ENCODE peak calls at places on chromosomes 6 and 20, in six cellular contexts. E is choroid plexus epithelial cell; I is psoas muscle; Z is KBM-7; Q is hypothalamus; F is central memory CD4-positive, alpha-beta T cell. H is an unnamed sample.

GRCh38 chr6:144528605-144529425 is 243.7 kb downstream of the UTRN start:
- DNase-seq in E (peak; percentile 50), I (no peak), Z (peak; percentile 14), Q (no peak), F (no peak), H (no peak)

GRCh38 chr6:111743859-111744692 is 129.2 kb downstream of the FYN start:
- DNase-seq in E (peak; percentile 86), I (peak; percentile 34), Z (no peak), Q (no peak), F (no peak), H (peak; percentile 17)

GRCh38 chr20:4406627-4407026 is 315.1 kb upstream of the PRND start:
- DNase-seq in E (peak; percentile 39), I (no peak), Z (no peak), Q (no peak), F (no peak), H (no peak)

GRCh38 chr20:47304287-47304686 is 52.2 kb downstream of the ZMYND8 start:
- DNase-seq in E (peak; percentile 53), I (no peak), Z (no peak), Q (no peak), F (no peak), H (no peak)

GRCh38 chr20:60214901-60215522 is 256.8 kb downstream of the CDH26 start:
- DNase-seq in E (no peak), I (no peak), Z (no peak), Q (no peak), F (no peak), H (no peak)

GRCh38 chr6:151001387-151002063 is 136.0 kb downstream of the MTHFD1L start:
- DNase-seq in E (no peak), I (no peak), Z (no peak), Q (no peak), F (no peak), H (no peak)

GRCh38 chr6:125014157-125014957 is 52.1 kb downstream of the RNF217 start:
- DNase-seq in E (peak; percentile 87), I (no peak), Z (peak; percentile 11), Q (no peak), F (no peak), H (no peak)

GRCh38 chr20:52914870-52915269 is 57.3 kb upstream of the TSHZ2 start:
- DNase-seq in E (no peak), I (no peak), Z (no peak), Q (no peak), F (no peak), H (no peak)

GRCh38 chr20:48832423-48832735 is 4.6 kb upstream of the PREX1 start:
- DNase-seq in E (no peak), I (no peak), Z (peak; percentile 54), Q (no peak), F (no peak), H (no peak)

GRCh38 chr6:169668203-169668847 is 33.5 kb downstream of the WDR27 start:
- DNase-seq in E (no peak), I (no peak), Z (no peak), Q (no peak), F (no peak), H (no peak)

GRCh38 chr6:130670142-130670541 is 157.1 kb upstream of the SMLR1 start:
- DNase-seq in E (no peak), I (no peak), Z (no peak), Q (no peak), F (no peak), H (no peak)

GRCh38 chr6:37783831-37784584 is 35.5 kb upstream of the ZFAND3 start:
- DNase-seq in E (peak; percentile 50), I (peak; percentile 37), Z (no peak), Q (peak; percentile 37), F (no peak), H (no peak)

GRCh38 chr20:44704551-44704971 is 10.6 kb upstream of the CCN5 start:
- DNase-seq in E (peak; percentile 70), I (peak; percentile 49), Z (no peak), Q (no peak), F (no peak), H (no peak)

GRCh38 chr6:38155144-38155543 is 335.6 kb downstream of the ZFAND3 start:
- DNase-seq in E (peak; percentile 94), I (no peak), Z (no peak), Q (no peak), F (no peak), H (no peak)

GRCh38 chr6:52362443-52363221 is 681 bp downstream of the PAQR8 start:
- DNase-seq in E (no peak), I (peak; percentile 17), Z (peak; percentile 32), Q (no peak), F (peak; percentile 49), H (no peak)

GRCh38 chr20:20894280-20894679 is 181.8 kb upstream of the RALGAPA2 start:
- DNase-seq in E (no peak), I (no peak), Z (no peak), Q (no peak), F (no peak), H (no peak)

GRCh38 chr6:167235005-167235404 is 56.1 kb upstream of the UNC93A start:
- DNase-seq in E (no peak), I (no peak), Z (no peak), Q (no peak), F (no peak), H (peak; percentile 40)

GRCh38 chr6:149963212-149963461 is 606 bp upstream of the ULBP1 start:
- DNase-seq in E (peak; percentile 28), I (no peak), Z (no peak), Q (no peak), F (peak; percentile 36), H (peak; percentile 67)

GRCh38 chr6:3874069-3874468 is 24.9 kb downstream of the FAM50B start:
- DNase-seq in E (no peak), I (no peak), Z (no peak), Q (no peak), F (no peak), H (no peak)

GRCh38 chr6:98769546-98769945 is 64.8 kb upstream of the POU3F2 start:
- DNase-seq in E (peak; percentile 12), I (no peak), Z (peak; percentile 3), Q (no peak), F (no peak), H (no peak)

GRCh38 chr20:50628326-50628725 is 63.0 kb downstream of the RIPOR3 start:
- DNase-seq in E (no peak), I (no peak), Z (no peak), Q (no peak), F (no peak), H (no peak)

GRCh38 chr20:46088409-46089075 is 1.2 kb downstream of the NCOA5 start:
- DNase-seq in E (peak; percentile 36), I (no peak), Z (no peak), Q (no peak), F (no peak), H (no peak)

GRCh38 chr20:63750807-63751470 is 11.4 kb downstream of the SLC2A4RG start:
- DNase-seq in E (no peak), I (no peak), Z (peak; percentile 19), Q (no peak), F (peak; percentile 66), H (no peak)

GRCh38 chr20:1322511-1323245 is 6.3 kb downstream of the SDCBP2 start:
- DNase-seq in E (peak; percentile 95), I (no peak), Z (no peak), Q (no peak), F (no peak), H (no peak)

GRCh38 chr6:2034256-2034655 is 211.1 kb downstream of the GMDS start:
- DNase-seq in E (no peak), I (no peak), Z (no peak), Q (no peak), F (no peak), H (no peak)

GRCh38 chr20:47382746-47383145 is 26.2 kb upstream of the ZMYND8 start:
- DNase-seq in E (no peak), I (no peak), Z (no peak), Q (no peak), F (no peak), H (no peak)

GRCh38 chr6:119845161-119845560 is 495.6 kb upstream of the MAN1A1 start:
- DNase-seq in E (no peak), I (no peak), Z (no peak), Q (no peak), F (no peak), H (no peak)

GRCh38 chr20:29086938-29087337 is 2170.5 kb upstream of the DEFB115 start:
- DNase-seq in E (no peak), I (no peak), Z (no peak), Q (no peak), F (no peak), H (no peak)